ENCODE peak calls at places on chromosomes 5 and 9, in seven cellular contexts. One of them, this sample, is unnamed.

GRCh38 chr5:37792976-37793328 is 46.9 kb downstream of the GDNF start:
- DNase-seq in bronchial epithelial cell: peak; percentile 8
- DNase-seq in cardiac muscle cell: no peak
- DNase-seq in iris pigment epithelial cell: peak; percentile 81
- DNase-seq in ovary: no peak
- DNase-seq in foreskin fibroblast: peak; percentile 79
- DNase-seq in C1 segment of cervical spinal cord: no peak
- DNase-seq in this sample: no peak

GRCh38 chr5:32217886-32218396 is 43.8 kb upstream of the GOLPH3 start:
- DNase-seq in bronchial epithelial cell: no peak
- DNase-seq in cardiac muscle cell: peak; percentile 70
- DNase-seq in iris pigment epithelial cell: no peak
- DNase-seq in ovary: no peak
- DNase-seq in foreskin fibroblast: no peak
- DNase-seq in C1 segment of cervical spinal cord: no peak
- DNase-seq in this sample: peak; percentile 35

GRCh38 chr5:1555011-1555807 is 31.4 kb upstream of the LPCAT1 start:
- DNase-seq in bronchial epithelial cell: peak; percentile 78
- DNase-seq in cardiac muscle cell: no peak
- DNase-seq in iris pigment epithelial cell: peak; percentile 51
- DNase-seq in ovary: no peak
- DNase-seq in foreskin fibroblast: peak; percentile 61
- DNase-seq in C1 segment of cervical spinal cord: no peak
- DNase-seq in this sample: no peak

GRCh38 chr5:100790170-100790665 is 112.9 kb downstream of the ST8SIA4 start:
- DNase-seq in bronchial epithelial cell: no peak
- DNase-seq in cardiac muscle cell: peak; percentile 35
- DNase-seq in iris pigment epithelial cell: no peak
- DNase-seq in ovary: no peak
- DNase-seq in foreskin fibroblast: no peak
- DNase-seq in C1 segment of cervical spinal cord: no peak
- DNase-seq in this sample: no peak

GRCh38 chr5:16574789-16575785 is 41.7 kb downstream of the RETREG1 start:
- DNase-seq in bronchial epithelial cell: peak; percentile 89
- DNase-seq in cardiac muscle cell: no peak
- DNase-seq in iris pigment epithelial cell: peak; percentile 89
- DNase-seq in ovary: no peak
- DNase-seq in foreskin fibroblast: peak; percentile 67
- DNase-seq in C1 segment of cervical spinal cord: peak; percentile 89
- DNase-seq in this sample: peak; percentile 38

GRCh38 chr5:67353500-67353931 is 156.9 kb upstream of the CD180 start:
- DNase-seq in bronchial epithelial cell: no peak
- DNase-seq in cardiac muscle cell: no peak
- DNase-seq in iris pigment epithelial cell: peak; percentile 20
- DNase-seq in ovary: no peak
- DNase-seq in foreskin fibroblast: peak; percentile 45
- DNase-seq in C1 segment of cervical spinal cord: no peak
- DNase-seq in this sample: no peak

GRCh38 chr5:87339986-87340385 is 72.3 kb downstream of the RASA1 start:
- DNase-seq in bronchial epithelial cell: no peak
- DNase-seq in cardiac muscle cell: no peak
- DNase-seq in iris pigment epithelial cell: no peak
- DNase-seq in ovary: no peak
- DNase-seq in foreskin fibroblast: no peak
- DNase-seq in C1 segment of cervical spinal cord: no peak
- DNase-seq in this sample: no peak

GRCh38 chr5:157602505-157602904 is 26.9 kb upstream of the ADAM19 start:
- DNase-seq in bronchial epithelial cell: peak; percentile 80
- DNase-seq in cardiac muscle cell: no peak
- DNase-seq in iris pigment epithelial cell: peak; percentile 52
- DNase-seq in ovary: no peak
- DNase-seq in foreskin fibroblast: no peak
- DNase-seq in C1 segment of cervical spinal cord: no peak
- DNase-seq in this sample: no peak

GRCh38 chr5:14665110-14665822 is 748 bp downstream of the OTULIN start:
- DNase-seq in bronchial epithelial cell: no peak
- DNase-seq in cardiac muscle cell: peak; percentile 59
- DNase-seq in iris pigment epithelial cell: no peak
- DNase-seq in ovary: no peak
- DNase-seq in foreskin fibroblast: no peak
- DNase-seq in C1 segment of cervical spinal cord: no peak
- DNase-seq in this sample: peak; percentile 41

GRCh38 chr9:81877047-81877446 is 51.2 kb upstream of the SPATA31D4 start:
- DNase-seq in bronchial epithelial cell: no peak
- DNase-seq in cardiac muscle cell: no peak
- DNase-seq in iris pigment epithelial cell: no peak
- DNase-seq in ovary: no peak
- DNase-seq in foreskin fibroblast: no peak
- DNase-seq in C1 segment of cervical spinal cord: no peak
- DNase-seq in this sample: no peak

GRCh38 chr5:78922879-78923621 is 62.1 kb downstream of the ARSB start:
- DNase-seq in bronchial epithelial cell: no peak
- DNase-seq in cardiac muscle cell: no peak
- DNase-seq in iris pigment epithelial cell: no peak
- DNase-seq in ovary: no peak
- DNase-seq in foreskin fibroblast: no peak
- DNase-seq in C1 segment of cervical spinal cord: no peak
- DNase-seq in this sample: no peak

GRCh38 chr5:176868731-176869130 is 30.4 kb downstream of the HK3 start:
- DNase-seq in bronchial epithelial cell: no peak
- DNase-seq in cardiac muscle cell: no peak
- DNase-seq in iris pigment epithelial cell: no peak
- DNase-seq in ovary: no peak
- DNase-seq in foreskin fibroblast: no peak
- DNase-seq in C1 segment of cervical spinal cord: no peak
- DNase-seq in this sample: no peak

GRCh38 chr5:1008451-1009358 is at the start of gene NKD2:
- DNase-seq in bronchial epithelial cell: no peak
- DNase-seq in cardiac muscle cell: peak; percentile 79
- DNase-seq in iris pigment epithelial cell: no peak
- DNase-seq in ovary: peak; percentile 19
- DNase-seq in foreskin fibroblast: no peak
- DNase-seq in C1 segment of cervical spinal cord: no peak
- DNase-seq in this sample: no peak

GRCh38 chr9:92474569-92474968 is 7.7 kb downstream of the ASPN start:
- DNase-seq in bronchial epithelial cell: no peak
- DNase-seq in cardiac muscle cell: no peak
- DNase-seq in iris pigment epithelial cell: no peak
- DNase-seq in ovary: no peak
- DNase-seq in foreskin fibroblast: no peak
- DNase-seq in C1 segment of cervical spinal cord: no peak
- DNase-seq in this sample: no peak

GRCh38 chr5:32320144-32320543 is 7.4 kb upstream of the MTMR12 start:
- DNase-seq in bronchial epithelial cell: no peak
- DNase-seq in cardiac muscle cell: no peak
- DNase-seq in iris pigment epithelial cell: no peak
- DNase-seq in ovary: no peak
- DNase-seq in foreskin fibroblast: no peak
- DNase-seq in C1 segment of cervical spinal cord: no peak
- DNase-seq in this sample: no peak

GRCh38 chr9:114156658-114157421 is 1.5 kb downstream of the COL27A1 start:
- DNase-seq in bronchial epithelial cell: peak; percentile 69
- DNase-seq in cardiac muscle cell: peak; percentile 75
- DNase-seq in iris pigment epithelial cell: peak; percentile 90
- DNase-seq in ovary: peak; percentile 82
- DNase-seq in foreskin fibroblast: peak; percentile 88
- DNase-seq in C1 segment of cervical spinal cord: peak; percentile 64
- DNase-seq in this sample: peak; percentile 28

GRCh38 chr5:143562935-143563334 is 159.4 kb upstream of the NR3C1 start:
- DNase-seq in bronchial epithelial cell: peak; percentile 90
- DNase-seq in cardiac muscle cell: no peak
- DNase-seq in iris pigment epithelial cell: peak; percentile 90
- DNase-seq in ovary: no peak
- DNase-seq in foreskin fibroblast: no peak
- DNase-seq in C1 segment of cervical spinal cord: no peak
- DNase-seq in this sample: no peak

GRCh38 chr5:62606878-62607277 is 28.3 kb downstream of the LRRC70 start:
- DNase-seq in bronchial epithelial cell: no peak
- DNase-seq in cardiac muscle cell: no peak
- DNase-seq in iris pigment epithelial cell: peak; percentile 61
- DNase-seq in ovary: no peak
- DNase-seq in foreskin fibroblast: no peak
- DNase-seq in C1 segment of cervical spinal cord: no peak
- DNase-seq in this sample: no peak

GRCh38 chr5:168608821-168609220 is 29.7 kb upstream of the PANK3 start:
- DNase-seq in bronchial epithelial cell: no peak
- DNase-seq in cardiac muscle cell: no peak
- DNase-seq in iris pigment epithelial cell: no peak
- DNase-seq in ovary: no peak
- DNase-seq in foreskin fibroblast: no peak
- DNase-seq in C1 segment of cervical spinal cord: no peak
- DNase-seq in this sample: no peak

This sample was measured in amygdala.